ENCODE peak calls at places on chromosomes 6 and 20, in nine cellular contexts. C is PC-9; B is lower lobe of right lung; J is fibroblast of the aortic adventitia; K is cardiac fibroblast; A is heart left ventricle; G is RKO; U is iPS-NIHi11; L is stimulated activated CD4-positive, alpha-beta T cell treated with anti-CD3 and anti-CD28 coated beads, TNF-alpha, amount 100 ng/mL, for 24 hours. D is an unnamed sample.

GRCh38 chr20:5531318-5532081 is 214.7 kb upstream of the PROKR2 start:
- DNase-seq in B (peak; percentile 48), K (peak; percentile 64), L (no peak), J (peak; percentile 69), G (no peak), U (no peak), C (no peak), A (no peak), D (no peak)

GRCh38 chr6:160028487-160029275 is 59.8 kb downstream of the IGF2R start:
- DNase-seq in K (no peak), A (no peak), J (no peak), G (no peak), L (no peak), C (no peak), B (no peak), U (no peak), D (no peak)

GRCh38 chr20:36144336-36144735 is 10.2 kb upstream of the EPB41L1 start:
- DNase-seq in A (no peak), B (no peak), C (no peak), U (no peak), G (no peak), J (no peak), K (no peak), L (no peak), D (no peak)

GRCh38 chr6:44976677-44977405 is 351.3 kb upstream of the RUNX2 start:
- DNase-seq in J (peak; percentile 49), L (no peak), U (no peak), K (peak; percentile 39), G (no peak), C (no peak), A (no peak), B (no peak), D (no peak)

GRCh38 chr6:159943101-159943632 is 25.7 kb upstream of the IGF2R start:
- DNase-seq in J (peak; percentile 87), L (no peak), B (no peak), G (no peak), K (peak; percentile 86), U (no peak), A (no peak), C (no peak), D (peak; percentile 42)

GRCh38 chr20:58888521-58889333 is 36.2 kb downstream of the GNAS start:
- DNase-seq in K (peak; percentile 81), C (peak; percentile 80), J (peak; percentile 77), G (peak; percentile 82), U (peak; percentile 86), B (peak; percentile 90), L (peak; percentile 80), A (peak; percentile 82), D (peak; percentile 85)

GRCh38 chr20:38023181-38024085 is 9.8 kb downstream of the TTI1 start:
- DNase-seq in J (peak; percentile 31), L (no peak), U (no peak), K (peak; percentile 76), A (no peak), B (no peak), G (no peak), C (no peak), D (no peak)

GRCh38 chr6:158854214-158855101 is 35.3 kb upstream of the EZR start:
- DNase-seq in G (no peak), L (no peak), B (no peak), J (peak; percentile 75), U (peak; percentile 48), C (no peak), K (peak; percentile 23), A (no peak), D (no peak)

GRCh38 chr20:1386323-1386722 is 6.5 kb downstream of the FKBP1A start:
- DNase-seq in K (no peak), B (no peak), C (no peak), G (no peak), U (no peak), J (no peak), A (no peak), L (no peak), D (no peak)

GRCh38 chr6:42049116-42049809 is 1.1 kb upstream of the TAF8 start:
- DNase-seq in L (no peak), G (no peak), J (no peak), K (no peak), B (no peak), A (no peak), U (no peak), C (no peak), D (no peak)

GRCh38 chr20:14497004-14497403 is 159.6 kb upstream of the FLRT3 start:
- DNase-seq in G (no peak), K (no peak), B (no peak), C (no peak), U (no peak), A (no peak), J (no peak), L (no peak), D (no peak)

GRCh38 chr6:43052842-43053544 is 658 bp downstream of the CUL7 start:
- DNase-seq in C (no peak), G (no peak), A (peak; percentile 40), K (peak; percentile 40), L (peak; percentile 25), J (peak; percentile 29), U (peak; percentile 47), B (peak; percentile 56), D (no peak)

GRCh38 chr6:93420163-93420806 is 926 bp upstream of the EPHA7 start:
- DNase-seq in B (no peak), G (no peak), J (no peak), K (peak; percentile 13), L (no peak), A (no peak), U (no peak), C (no peak), D (no peak)

GRCh38 chr20:25059487-25059820 is 1.5 kb upstream of the ACSS1 start:
- DNase-seq in A (no peak), J (no peak), U (no peak), K (no peak), C (no peak), G (no peak), B (no peak), L (no peak), D (no peak)

GRCh38 chr6:35484921-35485392 is 11.9 kb downstream of the TEAD3 start:
- DNase-seq in G (peak; percentile 38), L (no peak), K (peak; percentile 53), A (no peak), U (peak; percentile 38), B (no peak), C (peak; percentile 70), J (no peak), D (no peak)

GRCh38 chr20:57076202-57076651 is 190.2 kb downstream of the BMP7 start:
- DNase-seq in U (no peak), A (no peak), C (peak; percentile 33), K (no peak), G (peak; percentile 46), J (peak; percentile 5), B (no peak), L (no peak), D (no peak)

GRCh38 chr6:68559716-68560115 is 75.4 kb upstream of the ADGRB3 start:
- DNase-seq in K (no peak), A (no peak), L (no peak), J (no peak), U (peak; percentile 10), C (no peak), G (peak; percentile 14), B (no peak), D (no peak)

GRCh38 chr20:16462711-16463110 is 110.5 kb downstream of the KIF16B start:
- DNase-seq in C (no peak), K (no peak), J (no peak), L (no peak), U (no peak), B (no peak), A (no peak), G (no peak), D (no peak)

GRCh38 chr6:3825331-3825831 is 23.8 kb upstream of the FAM50B start:
- DNase-seq in J (peak; percentile 58), U (peak; percentile 62), A (peak; percentile 64), G (no peak), L (no peak), K (peak; percentile 75), B (peak; percentile 69), C (peak; percentile 70), D (peak; percentile 63)

GRCh38 chr20:3093861-3094361 is 9.4 kb upstream of the AVP start:
- DNase-seq in J (no peak), C (no peak), B (no peak), L (no peak), G (no peak), U (no peak), A (no peak), K (no peak), D (no peak)

GRCh38 chr6:52598123-52598823 is 21.4 kb upstream of the TRAM2 start:
- DNase-seq in U (peak; percentile 87), J (peak; percentile 77), K (peak; percentile 88), G (peak; percentile 50), B (no peak), L (peak; percentile 20), A (peak; percentile 66), C (no peak), D (peak; percentile 36)

GRCh38 chr6:117404548-117404947 is 21.2 kb downstream of the ROS1 start:
- DNase-seq in B (no peak), C (no peak), J (no peak), A (no peak), U (no peak), G (peak; percentile 8), L (no peak), K (peak; percentile 33), D (no peak)

GRCh38 chr20:63702751-63703470 is 4.9 kb downstream of the ARFRP1 start:
- DNase-seq in C (no peak), J (no peak), K (no peak), U (peak; percentile 3), G (no peak), B (no peak), L (no peak), A (peak; percentile 29), D (no peak)

GRCh38 chr20:51258582-51259175 is 235.8 kb upstream of the KCNG1 start:
- DNase-seq in A (no peak), B (no peak), J (peak; percentile 18), L (no peak), K (peak; percentile 28), U (no peak), G (no peak), C (peak; percentile 41), D (no peak)

GRCh38 chr6:33925210-33925609 is 121.4 kb upstream of the MLN start:
- DNase-seq in B (no peak), L (no peak), K (no peak), U (no peak), J (no peak), C (no peak), A (no peak), G (no peak), D (no peak)

GRCh38 chr6:116447496-116448011 is 13.6 kb upstream of the CALHM6 start:
- DNase-seq in A (no peak), L (no peak), J (peak; percentile 99), K (peak; percentile 95), G (peak; percentile 22), C (no peak), B (no peak), U (no peak), D (no peak)

GRCh38 chr6:166204852-166205650 is 37.4 kb upstream of the TBXT start:
- DNase-seq in L (no peak), A (no peak), C (no peak), B (no peak), G (no peak), K (no peak), J (no peak), U (no peak), D (no peak)

GRCh38 chr6:114783083-114783482 is 440.3 kb upstream of the HS3ST5 start:
- DNase-seq in K (no peak), L (no peak), B (no peak), G (peak; percentile 11), J (no peak), A (no peak), C (no peak), U (no peak), D (no peak)

GRCh38 chr6:80742481-80742880 is 636.0 kb downstream of the BCKDHB start:
- DNase-seq in B (no peak), J (peak; percentile 77), L (no peak), U (peak; percentile 8), A (no peak), C (no peak), G (peak; percentile 61), K (peak; percentile 74), D (no peak)

GRCh38 chr6:53879608-53880007 is 84.8 kb downstream of the LRRC1 start:
- DNase-seq in K (no peak), G (peak; percentile 43), J (no peak), U (no peak), B (no peak), C (no peak), L (no peak), A (no peak), D (no peak)

GRCh38 chr6:31580807-31581437 is 1.3 kb downstream of the LTB start:
- DNase-seq in K (peak; percentile 75), C (peak; percentile 80), A (peak; percentile 90), B (peak; percentile 94), G (peak; percentile 77), J (peak; percentile 73), L (peak; percentile 91), U (peak; percentile 95), D (peak; percentile 92)